ENCODE peak calls at places on chromosomes 4 and X, in five cellular contexts. H, U, I, N and K are unnamed samples.

GRCh38 chr4:110641218-110641617 is 18.3 kb upstream of the PITX2 start:
- DNase-seq in H (no peak), U (no peak), I (no peak), N (no peak), K (no peak)

GRCh38 chr4:1588306-1588705 is 95.8 kb downstream of the FAM53A start:
- DNase-seq in H (no peak), U (no peak), I (no peak), N (no peak), K (no peak)

GRCh38 chr4:105896461-105896939 is 1.2 kb downstream of the NPNT start:
- DNase-seq in H (no peak), U (no peak), I (no peak), N (no peak), K (no peak)

GRCh38 chr4:70531981-70532380 is 13.6 kb downstream of the AMTN start:
- DNase-seq in H (peak; percentile 3), U (no peak), I (no peak), N (no peak), K (peak; percentile 4)

GRCh38 chrX:25010784-25011588 is 4.8 kb downstream of the ARX start:
- DNase-seq in H (no peak), U (no peak), I (no peak), N (no peak), K (no peak)

GRCh38 chr4:82372502-82372873 is 1.3 kb downstream of the HNRNPD start:
- DNase-seq in H (peak; percentile 83), U (peak; percentile 35), I (no peak), N (peak; percentile 70), K (no peak)

GRCh38 chr4:76301068-76301774 is 5.3 kb upstream of the STBD1 start:
- DNase-seq in H (peak; percentile 94), U (no peak), I (peak; percentile 74), N (peak; percentile 91), K (peak; percentile 43)

GRCh38 chr4:139665690-139666529 is at the start of gene MGST2:
- DNase-seq in H (peak; percentile 91), U (peak; percentile 95), I (no peak), N (peak; percentile 79), K (peak; percentile 62)

GRCh38 chrX:47358387-47359065 is 11.9 kb upstream of the ZNF157 start:
- DNase-seq in H (no peak), U (peak; percentile 36), I (no peak), N (peak; percentile 14), K (no peak)

GRCh38 chrX:21972721-21973120 is 32.2 kb downstream of the SMS start:
- DNase-seq in H (no peak), U (peak; percentile 32), I (no peak), N (peak; percentile 27), K (no peak)

GRCh38 chr4:77145806-77146425 is 11.1 kb upstream of the CCNG2 start:
- DNase-seq in H (no peak), U (peak; percentile 26), I (no peak), N (peak; percentile 10), K (no peak)

GRCh38 chr4:153113061-153113837 is 91.0 kb upstream of the TRIM2 start:
- DNase-seq in H (no peak), U (no peak), I (no peak), N (no peak), K (no peak)

GRCh38 chrX:134604701-134605271 is 53.5 kb downstream of the PLAC1 start:
- DNase-seq in H (no peak), U (peak; percentile 17), I (no peak), N (no peak), K (peak; percentile 14)

GRCh38 chrX:151153086-151153485 is 23.3 kb upstream of the GPR50 start:
- DNase-seq in H (peak; percentile 11), U (no peak), I (no peak), N (peak; percentile 1), K (no peak)

GRCh38 chrX:56963377-56963776 is 32.0 kb downstream of the SPIN3 start:
- DNase-seq in H (no peak), U (no peak), I (no peak), N (no peak), K (no peak)

GRCh38 chr4:74284074-74284473 is 24.2 kb upstream of the EPGN start:
- DNase-seq in H (no peak), U (no peak), I (no peak), N (no peak), K (no peak)

GRCh38 chr4:37160653-37161052 is 83.9 kb upstream of the NWD2 start:
- DNase-seq in H (no peak), U (no peak), I (no peak), N (no peak), K (no peak)

GRCh38 chr4:8908206-8908893 is 36.7 kb upstream of the HMX1 start:
- DNase-seq in H (no peak), U (no peak), I (no peak), N (no peak), K (no peak)

GRCh38 chr4:87100093-87100634 is 120.3 kb downstream of the KLHL8 start:
- DNase-seq in H (no peak), U (no peak), I (no peak), N (no peak), K (no peak)

GRCh38 chr4:57373971-57374370 is 263.8 kb upstream of the IGFBP7 start:
- DNase-seq in H (no peak), U (no peak), I (no peak), N (no peak), K (no peak)

GRCh38 chr4:87920478-87920877 is 55.0 kb upstream of the SPP1 start:
- DNase-seq in H (no peak), U (no peak), I (no peak), N (no peak), K (no peak)

GRCh38 chrX:68415289-68415688 is 18.0 kb downstream of the OPHN1 start:
- DNase-seq in H (no peak), U (peak; percentile 53), I (no peak), N (no peak), K (no peak)

GRCh38 chr4:633406-633805 is 8.0 kb downstream of the PDE6B start:
- DNase-seq in H (no peak), U (no peak), I (no peak), N (no peak), K (no peak)

GRCh38 chrX:150731795-150732194 is 38.6 kb downstream of the MTMR1 start:
- DNase-seq in H (peak; percentile 3), U (no peak), I (no peak), N (peak; percentile 92), K (no peak)

GRCh38 chrX:134633832-134634231 is 24.4 kb downstream of the PLAC1 start:
- DNase-seq in H (no peak), U (no peak), I (no peak), N (peak; percentile 26), K (no peak)

GRCh38 chr4:1191621-1192020 is 19.2 kb upstream of the SPON2 start:
- DNase-seq in H (no peak), U (no peak), I (no peak), N (no peak), K (no peak)

GRCh38 chr4:138078264-138078663 is 163.9 kb downstream of the SLC7A11 start:
- DNase-seq in H (no peak), U (no peak), I (no peak), N (no peak), K (no peak)

GRCh38 chrX:119089619-119090018 is 16.8 kb downstream of the CT47C1 start:
- DNase-seq in H (no peak), U (no peak), I (no peak), N (no peak), K (no peak)

GRCh38 chrX:38959736-38960534 is 158.7 kb downstream of the MID1IP1 start:
- DNase-seq in H (no peak), U (no peak), I (no peak), N (no peak), K (no peak)

GRCh38 chr4:88059781-88060180 is 52.3 kb downstream of the PKD2 start:
- DNase-seq in H (no peak), U (peak; percentile 53), I (no peak), N (no peak), K (no peak)

GRCh38 chr4:54589586-54589985 is 68.2 kb upstream of the KIT start:
- DNase-seq in H (no peak), U (no peak), I (no peak), N (no peak), K (no peak)

GRCh38 chrX:24334473-24334872 is 20.6 kb upstream of the SUPT20HL2 start:
- DNase-seq in H (no peak), U (no peak), I (no peak), N (no peak), K (no peak)

GRCh38 chrX:15468036-15468435 is 25.1 kb downstream of the PIR start:
- DNase-seq in H (peak; percentile 38), U (peak; percentile 17), I (no peak), N (peak; percentile 46), K (no peak)

GRCh38 chrX:15469613-15470012 is 23.5 kb downstream of the PIR start:
- DNase-seq in H (no peak), U (no peak), I (no peak), N (no peak), K (no peak)

GRCh38 chrX:15474058-15474457 is 19.1 kb downstream of the PIR start:
- DNase-seq in H (no peak), U (no peak), I (no peak), N (no peak), K (no peak)

GRCh38 chrX:15472523-15472922 is 20.6 kb downstream of the PIR start:
- DNase-seq in H (no peak), U (no peak), I (no peak), N (no peak), K (no peak)

GRCh38 chrX:15471016-15471415 is 22.1 kb downstream of the PIR start:
- DNase-seq in H (peak; percentile 81), U (peak; percentile 67), I (peak; percentile 27), N (peak; percentile 65), K (peak; percentile 70)
- TF ChIP-seq MYC in H (no peak), U (no peak), I (no peak), N (no peak), K (no peak)

GRCh38 chr4:179124419-179124818 is 1682.2 kb upstream of the AGA start:
- DNase-seq in H (no peak), U (no peak), I (no peak), N (no peak), K (no peak)
- TF ChIP-seq MYC in H (no peak), U (no peak), I (no peak), N (no peak), K (no peak)

DNA sequence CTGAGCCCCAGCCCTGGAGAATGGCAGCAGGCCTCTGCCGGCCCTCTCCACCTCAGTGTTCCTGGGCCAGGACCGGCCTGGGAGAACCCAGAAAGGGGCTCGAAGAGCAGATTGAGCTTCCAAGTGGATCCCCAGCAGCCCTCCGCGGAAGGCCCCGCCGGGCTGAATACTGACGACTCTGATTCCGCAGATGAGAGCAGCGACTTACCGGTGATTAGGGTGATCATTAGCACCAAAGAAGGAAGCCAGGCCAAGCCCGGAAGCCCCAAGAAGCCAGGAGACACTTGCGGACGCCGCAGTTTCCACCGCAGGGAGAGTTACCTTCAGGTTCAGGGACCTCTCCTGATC is 876 bp downstream of the LOC101059915 start:
- DNase-seq in H (no peak), U (no peak), I (no peak), N (no peak), K (no peak)
- TF ChIP-seq MYC in H (no peak), U (no peak), I (no peak), N (no peak), K (no peak)

GRCh38 chrX:13721371-13721770 is 13.0 kb downstream of the TRAPPC2 start:
- DNase-seq in H (no peak), U (no peak), I (no peak), N (no peak), K (no peak)
- TF ChIP-seq MYC in H (no peak), U (no peak), I (no peak), N (no peak), K (no peak)